ENCODE peak calls at places on chromosome 6, in ten cellular contexts. B is stimulated activated CD4-positive, alpha-beta T cell treated with anti-CD3 and anti-CD28 coated beads, Interleukin-4, amount 100 ng/mL, for 1 hour; F is vagina; N is K562; P is WTC11; C is choroid plexus epithelial cell; Q is AG20443; R is neuronal stem cell; T is 8988T; S is ELF-1. A is an unnamed sample.

GRCh38 chr6:73308712-73309533 is 45.2 kb downstream of the DPPA5 start:
- DNase-seq in P (peak; percentile 50), Q (peak; percentile 13), S (peak; percentile 71), N (peak; percentile 57), F (no peak), C (peak; percentile 30), B (no peak), R (peak; percentile 15), T (peak; percentile 32), A (peak; percentile 30)

GRCh38 chr6:160041608-160042007 is 72.7 kb downstream of the IGF2R start:
- DNase-seq in R (no peak), P (no peak), N (no peak), B (no peak), Q (peak; percentile 51), C (peak; percentile 92), T (no peak), F (peak; percentile 86), S (no peak), A (peak; percentile 73)

GRCh38 chr6:78614961-78615360 is 252.4 kb upstream of the IRAK1BP1 start:
- DNase-seq in N (no peak), S (no peak), R (no peak), P (no peak), B (no peak), F (no peak), T (no peak), C (no peak), Q (no peak), A (no peak)

GRCh38 chr6:2412731-2413130 is 167.3 kb upstream of the GMDS start:
- DNase-seq in R (no peak), S (no peak), Q (peak; percentile 65), P (no peak), T (no peak), C (peak; percentile 76), F (no peak), N (no peak), B (no peak), A (peak; percentile 31)

GRCh38 chr6:117733341-117733740 is 58.1 kb downstream of the NUS1 start:
- DNase-seq in R (no peak), C (no peak), Q (no peak), N (no peak), F (no peak), B (no peak), P (no peak), S (no peak), T (no peak), A (no peak)

GRCh38 chr6:111952821-111953535 is 79.7 kb upstream of the FYN start:
- DNase-seq in F (no peak), B (no peak), Q (peak; percentile 75), N (no peak), T (no peak), R (no peak), P (no peak), S (no peak), C (no peak), A (no peak)

GRCh38 chr6:126091507-126091906 is 105.2 kb downstream of the TRMT11 start:
- DNase-seq in R (peak; percentile 44), Q (no peak), C (no peak), N (no peak), F (no peak), B (no peak), T (no peak), S (peak; percentile 8), P (no peak), A (no peak)

GRCh38 chr6:1385129-1386042 is 4.0 kb upstream of the FOXF2 start:
- DNase-seq in F (no peak), P (no peak), R (peak; percentile 20), C (no peak), S (peak; percentile 55), B (no peak), Q (no peak), T (no peak), N (no peak), A (no peak)

GRCh38 chr6:52102330-52102932 is 15.0 kb upstream of the PKHD1 start:
- DNase-seq in S (no peak), T (no peak), R (no peak), Q (no peak), F (no peak), B (no peak), C (no peak), P (no peak), N (no peak), A (no peak)

GRCh38 chr6:14831922-14832321 is 413.9 kb upstream of the JARID2 start:
- DNase-seq in R (peak; percentile 45), S (no peak), Q (no peak), P (no peak), N (no peak), T (no peak), F (no peak), B (no peak), C (no peak), A (no peak)

GRCh38 chr6:12112540-12113189 is 100.6 kb downstream of the HIVEP1 start:
- DNase-seq in N (no peak), C (peak; percentile 15), B (no peak), R (no peak), P (no peak), Q (no peak), F (no peak), T (no peak), S (no peak), A (no peak)